ENCODE peak calls at places on chromosomes 13 and 19, in five cellular contexts. One of them, this sample, is unnamed.

GRCh38 chr19:35908977-35909683 is 1.0 kb upstream of the TYROBP start:
- DNase-seq in neural progenitor cell: no peak
- DNase-seq in SK-N-SH: no peak
- DNase-seq in GM23338: no peak
- DNase-seq in HCT116: no peak
- DNase-seq in this sample: no peak

GRCh38 chr19:4976412-4977298 is 7.7 kb downstream of the KDM4B start:
- DNase-seq in neural progenitor cell: peak; percentile 44
- DNase-seq in SK-N-SH: peak; percentile 47
- DNase-seq in GM23338: peak; percentile 85
- DNase-seq in HCT116: no peak
- DNase-seq in this sample: no peak

GRCh38 chr13:99385940-99386339 is 78.7 kb upstream of the GPR183 start:
- DNase-seq in neural progenitor cell: no peak
- DNase-seq in SK-N-SH: no peak
- DNase-seq in GM23338: no peak
- DNase-seq in HCT116: no peak
- DNase-seq in this sample: no peak

GRCh38 chr13:40187836-40188591 is 478.4 kb downstream of the FOXO1 start:
- DNase-seq in neural progenitor cell: no peak
- DNase-seq in SK-N-SH: no peak
- DNase-seq in GM23338: peak; percentile 23
- DNase-seq in HCT116: no peak
- DNase-seq in this sample: no peak

GRCh38 chr19:53881482-53882390 is at the start of gene PRKCG:
- DNase-seq in neural progenitor cell: peak; percentile 87
- DNase-seq in SK-N-SH: peak; percentile 76
- DNase-seq in GM23338: peak; percentile 90
- DNase-seq in HCT116: no peak
- DNase-seq in this sample: no peak

GRCh38 chr19:47280183-47280797 is 5.6 kb downstream of the INAFM1 start:
- DNase-seq in neural progenitor cell: peak; percentile 46
- DNase-seq in SK-N-SH: peak; percentile 51
- DNase-seq in GM23338: peak; percentile 89
- DNase-seq in HCT116: no peak
- DNase-seq in this sample: peak; percentile 57

GRCh38 chr19:49338691-49339363 is 3.6 kb downstream of the CD37 start:
- DNase-seq in neural progenitor cell: peak; percentile 98
- DNase-seq in SK-N-SH: peak; percentile 68
- DNase-seq in GM23338: peak; percentile 99
- DNase-seq in HCT116: no peak
- DNase-seq in this sample: no peak

GRCh38 chr19:7348587-7349230 is at the start of gene ARHGEF18:
- DNase-seq in neural progenitor cell: no peak
- DNase-seq in SK-N-SH: no peak
- DNase-seq in GM23338: no peak
- DNase-seq in HCT116: no peak
- DNase-seq in this sample: no peak

GRCh38 chr19:2207991-2208860 is 27.9 kb downstream of the PLEKHJ1 start:
- DNase-seq in neural progenitor cell: peak; percentile 83
- DNase-seq in SK-N-SH: no peak
- DNase-seq in GM23338: peak; percentile 75
- DNase-seq in HCT116: no peak
- DNase-seq in this sample: no peak

GRCh38 chr13:95117092-95117491 is 184.2 kb downstream of the ABCC4 start:
- DNase-seq in neural progenitor cell: no peak
- DNase-seq in SK-N-SH: no peak
- DNase-seq in GM23338: no peak
- DNase-seq in HCT116: no peak
- DNase-seq in this sample: no peak

GRCh38 chr13:32650705-32651311 is 64.6 kb downstream of the PDS5B start:
- DNase-seq in neural progenitor cell: peak; percentile 76
- DNase-seq in SK-N-SH: peak; percentile 38
- DNase-seq in GM23338: peak; percentile 87
- DNase-seq in HCT116: peak; percentile 43
- DNase-seq in this sample: peak; percentile 64

GRCh38 chr19:3857449-3858003 is 11.3 kb downstream of the ZFR2 start:
- DNase-seq in neural progenitor cell: no peak
- DNase-seq in SK-N-SH: no peak
- DNase-seq in GM23338: no peak
- DNase-seq in HCT116: no peak
- DNase-seq in this sample: no peak

GRCh38 chr13:99655351-99656091 is 154.2 kb downstream of the TM9SF2 start:
- DNase-seq in neural progenitor cell: peak; percentile 45
- DNase-seq in SK-N-SH: no peak
- DNase-seq in GM23338: no peak
- DNase-seq in HCT116: peak; percentile 90
- DNase-seq in this sample: no peak

GRCh38 chr19:18742838-18743237 is 48.3 kb downstream of the COMP start:
- DNase-seq in neural progenitor cell: no peak
- DNase-seq in SK-N-SH: no peak
- DNase-seq in GM23338: no peak
- DNase-seq in HCT116: no peak
- DNase-seq in this sample: no peak

GRCh38 chr13:59542303-59542702 is 621.4 kb downstream of the DIAPH3 start:
- DNase-seq in neural progenitor cell: peak; percentile 39
- DNase-seq in SK-N-SH: no peak
- DNase-seq in GM23338: no peak
- DNase-seq in HCT116: no peak
- DNase-seq in this sample: no peak

GRCh38 chr13:81395368-81395767 is 1054.4 kb upstream of the SPRY2 start:
- DNase-seq in neural progenitor cell: peak; percentile 59
- DNase-seq in SK-N-SH: peak; percentile 67
- DNase-seq in GM23338: peak; percentile 79
- DNase-seq in HCT116: no peak
- DNase-seq in this sample: no peak

GRCh38 chr13:27621116-27621365 is 651 bp upstream of the POLR1D start:
- DNase-seq in neural progenitor cell: no peak
- DNase-seq in SK-N-SH: no peak
- DNase-seq in GM23338: no peak
- DNase-seq in HCT116: peak; percentile 40
- DNase-seq in this sample: no peak

GRCh38 chr13:92826197-92826596 is 400.4 kb upstream of the GPC6 start:
- DNase-seq in neural progenitor cell: no peak
- DNase-seq in SK-N-SH: no peak
- DNase-seq in GM23338: no peak
- DNase-seq in HCT116: no peak
- DNase-seq in this sample: no peak

GRCh38 chr13:113298001-113298945 is 1.2 kb downstream of the LAMP1 start:
- DNase-seq in neural progenitor cell: no peak
- DNase-seq in SK-N-SH: no peak
- DNase-seq in GM23338: no peak
- DNase-seq in HCT116: no peak
- DNase-seq in this sample: no peak

GRCh38 chr13:50549221-50549942 is 294.1 kb downstream of the DLEU7 start:
- DNase-seq in neural progenitor cell: no peak
- DNase-seq in SK-N-SH: no peak
- DNase-seq in GM23338: no peak
- DNase-seq in HCT116: no peak
- DNase-seq in this sample: no peak

GRCh38 chr13:68369739-68370138 is 1139.6 kb upstream of the PCDH9 start:
- DNase-seq in neural progenitor cell: no peak
- DNase-seq in SK-N-SH: no peak
- DNase-seq in GM23338: peak; percentile 2
- DNase-seq in HCT116: no peak
- DNase-seq in this sample: no peak

GRCh38 chr19:36182612-36183454 is 30.6 kb upstream of the COX7A1 start:
- DNase-seq in neural progenitor cell: peak; percentile 23
- DNase-seq in SK-N-SH: no peak
- DNase-seq in GM23338: peak; percentile 84
- DNase-seq in HCT116: peak; percentile 45
- DNase-seq in this sample: no peak

GRCh38 chr19:34259367-34259865 is 5.1 kb downstream of the GARRE1 start:
- DNase-seq in neural progenitor cell: no peak
- DNase-seq in SK-N-SH: no peak
- DNase-seq in GM23338: no peak
- DNase-seq in HCT116: no peak
- DNase-seq in this sample: no peak

GRCh38 chr13:59970847-59971246 is 192.9 kb downstream of the DIAPH3 start:
- DNase-seq in neural progenitor cell: no peak
- DNase-seq in SK-N-SH: no peak
- DNase-seq in GM23338: peak; percentile 57
- DNase-seq in HCT116: no peak
- DNase-seq in this sample: no peak

GRCh38 chr13:50685491-50685890 is 158.0 kb downstream of the DLEU7 start:
- DNase-seq in neural progenitor cell: peak; percentile 58
- DNase-seq in SK-N-SH: no peak
- DNase-seq in GM23338: peak; percentile 44
- DNase-seq in HCT116: no peak
- DNase-seq in this sample: no peak

GRCh38 chr19:7883105-7883504 is 5.2 kb upstream of the LRRC8E start:
- DNase-seq in neural progenitor cell: no peak
- DNase-seq in SK-N-SH: no peak
- DNase-seq in GM23338: no peak
- DNase-seq in HCT116: no peak
- DNase-seq in this sample: no peak

GRCh38 chr13:107329991-107330390 is 762.1 kb upstream of the ARGLU1 start:
- DNase-seq in neural progenitor cell: no peak
- DNase-seq in SK-N-SH: no peak
- DNase-seq in GM23338: no peak
- DNase-seq in HCT116: no peak
- DNase-seq in this sample: no peak

GRCh38 chr13:58855283-58855682 is 1223.7 kb downstream of the PCDH17 start:
- DNase-seq in neural progenitor cell: no peak
- DNase-seq in SK-N-SH: no peak
- DNase-seq in GM23338: no peak
- DNase-seq in HCT116: no peak
- DNase-seq in this sample: no peak

DNA sequence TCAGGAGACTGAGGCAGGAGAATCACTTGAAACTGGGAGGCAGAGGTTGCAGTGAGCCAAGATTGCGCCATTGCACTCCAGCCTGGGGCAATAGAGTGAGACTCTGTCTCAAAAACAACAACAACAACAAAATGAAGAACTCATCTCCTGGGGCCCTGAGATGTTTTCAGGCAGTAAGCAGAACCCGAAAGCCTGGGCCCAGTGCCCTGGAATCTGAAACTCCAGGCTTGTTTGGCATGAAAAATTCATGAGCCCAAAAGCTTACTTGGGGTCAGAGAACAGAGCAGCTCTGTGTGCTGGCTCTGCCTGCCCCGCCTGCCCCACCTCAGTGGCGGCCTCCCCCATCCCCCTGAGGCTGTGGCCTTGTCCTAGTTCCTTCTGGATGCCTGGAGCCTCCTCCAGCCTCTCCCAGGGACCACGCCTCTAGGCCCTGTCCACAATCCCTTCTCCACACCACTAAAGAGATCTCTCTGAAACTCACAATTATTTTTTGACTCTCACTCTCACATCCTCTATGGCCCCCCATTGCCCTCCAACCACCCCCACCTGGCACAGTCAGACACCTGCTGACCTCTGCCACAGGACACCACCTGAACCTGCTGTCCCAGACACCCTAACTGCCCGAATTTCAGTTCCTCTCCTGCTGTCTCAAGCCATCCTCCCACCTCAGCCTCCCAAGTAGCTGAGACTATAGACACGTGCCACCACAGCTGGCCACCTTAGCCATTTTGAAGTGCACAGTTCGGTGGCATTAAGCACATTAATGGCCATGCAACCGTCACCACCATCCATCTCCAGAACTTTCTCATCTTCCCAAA is 6.9 kb upstream of the AP1M2 start:
- DNase-seq in neural progenitor cell: no peak
- DNase-seq in SK-N-SH: no peak
- DNase-seq in GM23338: no peak
- DNase-seq in HCT116: no peak
- DNase-seq in this sample: peak; percentile 70
- TF ChIP-seq EZH2phosphoT487 in neural progenitor cell: no peak
- TF ChIP-seq EZH2phosphoT487 in SK-N-SH: no peak
- TF ChIP-seq EZH2phosphoT487 in GM23338: no peak
- TF ChIP-seq EZH2phosphoT487 in HCT116: no peak
- TF ChIP-seq EZH2phosphoT487 in this sample: no peak

DNA sequence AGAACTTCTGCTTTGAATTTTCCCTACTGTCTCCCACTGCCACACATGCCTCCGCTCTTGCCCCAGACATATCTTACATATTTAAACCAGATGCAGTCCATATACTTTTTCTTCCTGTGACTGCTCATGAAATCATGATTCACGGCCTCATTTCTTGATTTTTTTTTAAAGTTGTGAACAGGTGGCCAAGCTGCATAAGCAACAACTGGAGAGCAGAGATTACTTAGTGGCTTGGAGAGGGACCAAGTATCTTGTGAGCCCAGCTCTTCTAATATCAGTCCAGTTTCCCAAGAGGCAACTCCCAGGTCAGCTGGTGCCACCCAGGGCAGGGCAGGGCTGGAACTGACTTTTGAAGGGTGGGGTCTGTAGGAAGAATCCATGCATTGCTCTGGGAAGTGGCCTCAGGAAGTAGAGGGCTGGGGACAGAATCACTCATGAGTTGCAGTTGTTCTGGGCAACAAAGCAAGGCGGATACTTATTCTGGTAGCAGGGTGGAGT is 152.4 kb downstream of the LMO7 start:
- DNase-seq in neural progenitor cell: no peak
- DNase-seq in SK-N-SH: no peak
- DNase-seq in GM23338: no peak
- DNase-seq in HCT116: no peak
- DNase-seq in this sample: no peak
- H4K20me1 ChIP-seq in neural progenitor cell: no peaks in the 10 kb centered on the region
- H4K20me1 ChIP-seq in SK-N-SH: peaks cover 97% of the 10 kb centered on the region
- H4K20me1 ChIP-seq in GM23338: no peaks in the 10 kb centered on the region
- H4K20me1 ChIP-seq in HCT116: no peaks in the 10 kb centered on the region
- H4K20me1 ChIP-seq in this sample: no peaks in the 10 kb centered on the region

DNA sequence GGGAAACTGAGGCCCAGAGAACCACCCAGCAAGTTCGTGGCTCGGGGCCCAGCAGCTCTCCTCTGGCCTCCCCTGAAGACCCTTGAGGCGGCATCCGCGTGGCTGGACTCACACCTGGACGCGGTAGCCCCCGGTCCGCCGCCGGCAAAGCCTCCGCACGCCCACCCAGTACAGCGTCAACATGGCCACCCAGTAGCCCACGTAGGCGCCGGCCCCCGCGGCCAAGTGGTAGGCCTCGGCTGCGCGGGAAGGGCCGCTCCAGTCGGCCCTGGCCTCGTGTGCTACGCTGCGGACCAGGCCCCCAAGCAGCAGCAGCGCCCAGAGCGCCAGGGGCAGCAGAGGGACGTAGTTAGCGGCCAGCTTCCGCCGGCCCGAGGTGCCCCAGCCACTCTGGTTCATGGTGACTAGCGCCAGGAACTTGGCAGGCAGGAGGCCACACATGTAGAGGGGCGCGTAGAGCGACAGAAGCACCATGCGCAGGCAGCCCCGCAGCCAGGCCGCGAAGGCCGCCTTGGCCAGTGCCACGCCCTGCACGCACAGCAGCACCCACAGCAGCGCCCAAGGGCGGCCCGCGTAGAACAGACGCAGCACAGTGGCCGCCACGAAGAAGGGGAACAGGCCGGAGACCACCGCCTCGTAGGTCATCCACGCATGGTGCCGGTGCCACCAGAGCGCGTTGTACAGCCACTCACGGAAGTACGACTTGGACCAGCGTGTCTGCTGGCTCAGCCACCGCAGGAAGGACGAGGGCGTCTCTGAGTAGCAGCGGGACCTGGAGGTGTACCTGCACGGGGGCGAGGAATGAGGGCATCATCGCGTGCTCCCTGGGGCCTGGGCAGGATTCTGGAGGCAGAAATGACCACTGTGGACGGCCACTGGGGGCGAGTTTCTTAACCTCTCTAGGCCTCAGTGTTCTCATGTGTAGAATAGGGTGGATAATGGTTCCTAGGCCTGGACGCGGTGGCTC is 10.2 kb downstream of the HAS1 start:
- DNase-seq in neural progenitor cell: no peak
- DNase-seq in SK-N-SH: no peak
- DNase-seq in GM23338: no peak
- DNase-seq in HCT116: no peak
- DNase-seq in this sample: no peak
- TF ChIP-seq EZH2phosphoT487 in neural progenitor cell: no peak
- TF ChIP-seq EZH2phosphoT487 in SK-N-SH: no peak
- TF ChIP-seq EZH2phosphoT487 in GM23338: no peak
- TF ChIP-seq EZH2phosphoT487 in HCT116: no peak
- TF ChIP-seq EZH2phosphoT487 in this sample: no peak

GRCh38 chr19:15418588-15419412 is at the start of gene AKAP8L:
- DNase-seq in neural progenitor cell: peak; percentile 99
- DNase-seq in SK-N-SH: peak; percentile 97
- DNase-seq in GM23338: peak; percentile 100
- DNase-seq in HCT116: peak; percentile 100
- DNase-seq in this sample: peak; percentile 99
- H4K20me1 ChIP-seq in neural progenitor cell: peaks cover 41% of the 10 kb centered on the region
- H4K20me1 ChIP-seq in SK-N-SH: peaks cover 39% of the 10 kb centered on the region
- H4K20me1 ChIP-seq in GM23338: peaks cover 41% of the 10 kb centered on the region
- H4K20me1 ChIP-seq in HCT116: no peaks in the 10 kb centered on the region
- H4K20me1 ChIP-seq in this sample: no peaks in the 10 kb centered on the region

This sample was measured in MM.1S.